ENCODE peak calls at places on chromosomes 3 and 15, in nine cellular contexts. M is iris pigment epithelial cell, E is memory B cell, J is hypothalamus, B is globus pallidus, C is GM13977, K is GM20000, I is psoas muscle, S is small intestine. L is an unnamed sample.

GRCh38 chr15:29044506-29044905 is 158.7 kb downstream of the APBA2 start:
- DNase-seq in M (peak), E (no peak), J (no peak), B (peak), C (no peak), K (no peak), I (no peak), S (no peak), L (no peak)

GRCh38 chr15:57555270-57555669 is 36.4 kb upstream of the MYZAP start:
- DNase-seq in M (peak), E (no peak), J (no peak), B (no peak), C (no peak), K (no peak), I (no peak), S (no peak), L (no peak)

GRCh38 chr15:77836116-77836798 is 203.5 kb upstream of the LINGO1 start:
- DNase-seq in M (peak), E (no peak), J (no peak), B (no peak), C (peak), K (peak), I (no peak), S (no peak), L (no peak)

GRCh38 chr3:183298708-183299153 is 45.7 kb downstream of the B3GNT5 start:
- DNase-seq in M (peak), E (no peak), J (no peak), B (peak), C (no peak), K (no peak), I (peak), S (no peak), L (no peak)

GRCh38 chr15:98983333-98983732 is 24.3 kb downstream of the PGPEP1L start:
- DNase-seq in M (peak), E (no peak), J (no peak), B (peak), C (no peak), K (no peak), I (no peak), S (no peak), L (no peak)

GRCh38 chr3:17967953-17968352 is 225.5 kb upstream of the TBC1D5 start:
- DNase-seq in M (no peak), E (no peak), J (no peak), B (no peak), C (no peak), K (no peak), I (no peak), S (no peak), L (no peak)

GRCh38 chr3:39665441-39665840 is 144.0 kb upstream of the MYRIP start:
- DNase-seq in M (no peak), E (no peak), J (no peak), B (no peak), C (no peak), K (no peak), I (no peak), S (no peak), L (no peak)

GRCh38 chr15:48602358-48603122 is 43.0 kb downstream of the FBN1 start:
- DNase-seq in M (peak), E (no peak), J (no peak), B (peak), C (no peak), K (no peak), I (no peak), S (no peak), L (no peak)

GRCh38 chr15:101476756-101477155 is 12.8 kb downstream of the PCSK6 start:
- DNase-seq in M (no peak), E (no peak), J (no peak), B (no peak), C (no peak), K (no peak), I (no peak), S (no peak), L (no peak)

GRCh38 chr3:13427662-13428603 is 7.8 kb upstream of the NUP210 start:
- DNase-seq in M (no peak), E (no peak), J (no peak), B (no peak), C (no peak), K (no peak), I (no peak), S (peak), L (no peak)

GRCh38 chr15:92393994-92394326 is 279 bp downstream of the ST8SIA2 start:
- DNase-seq in M (peak), E (no peak), J (no peak), B (no peak), C (no peak), K (no peak), I (no peak), S (no peak), L (no peak)

L was measured in GM12864.